ENCODE peak calls at places on chromosome 7, in four cellular contexts. G, E, J and X are unnamed samples. For H3K27me3 and H3K36me3, the result is how much of the 10 kb centered on the place peaks cover.

GRCh38 chr7:128713794-128714193 is 25.4 kb upstream of the CALU start:
- DNase-seq in G (no peak), J (no peak), E (peak), X (no peak)

GRCh38 chr7:116626886-116627285 is 45.1 kb upstream of the MET start:
- DNase-seq in J (peak), G (no peak), E (no peak), X (no peak)

GRCh38 chr7:1041471-1042160 is 2.7 kb upstream of the GPR146 start:
- DNase-seq in G (no peak), E (no peak), J (no peak), X (no peak)

GRCh38 chr7:150322833-150323681 is at the start of the genes ACTR3C and LRRC61:
- DNase-seq in G (no peak), J (peak), E (peak), X (no peak)

GRCh38 chr7:1914321-1914720 is 244.2 kb downstream of the ELFN1 start:
- DNase-seq in G (no peak), J (no peak), E (no peak), X (no peak)

GRCh38 chr7:229184-229964 is 37.0 kb downstream of the FAM20C start:
- DNase-seq in G (no peak), E (no peak), J (peak), X (peak)

GRCh38 chr7:107045195-107045960 is 873 bp downstream of the PRKAR2B start:
- DNase-seq in G (no peak), J (no peak), E (no peak), X (no peak)

GRCh38 chr7:157735826-157736225 is 399.0 kb downstream of the DNAJB6 start:
- DNase-seq in G (no peak), E (no peak), J (no peak), X (no peak)

GRCh38 chr7:134625571-134625970 is 21.1 kb upstream of the BPGM start:
- DNase-seq in G (no peak), E (peak), J (no peak), X (peak)

GRCh38 chr7:104552102-104552501 is 223.7 kb downstream of the LHFPL3 start:
- DNase-seq in G (peak), J (peak), E (peak), X (no peak)

GRCh38 chr7:16430133-16430532 is 8.8 kb upstream of the CRPPA start:
- DNase-seq in G (no peak), J (no peak), E (peak), X (no peak)

GRCh38 chr7:46139079-46139478 is 218.0 kb upstream of the IGFBP3 start:
- DNase-seq in J (no peak), E (peak), G (no peak), X (peak)

GRCh38 chr7:94450044-94450697 is 55.5 kb downstream of the COL1A2 start:
- DNase-seq in J (no peak), E (no peak), G (no peak), X (no peak)

GRCh38 chr7:8190121-8190895 is 71.7 kb downstream of the ICA1 start:
- DNase-seq in E (peak), G (no peak), J (peak), X (no peak)

GRCh38 chr7:2440608-2441245 is 35.5 kb downstream of the GRIFIN start:
- DNase-seq in J (no peak), G (no peak), E (peak), X (no peak)

GRCh38 chr7:152050547-152050971 is 25.1 kb downstream of the GALNT11 start:
- DNase-seq in E (no peak), G (no peak), J (no peak), X (no peak)

GRCh38 chr7:115476666-115477065 is 553.9 kb downstream of the TFEC start:
- DNase-seq in E (no peak), G (no peak), J (no peak), X (no peak)

GRCh38 chr7:111290982-111291381 is 200.1 kb downstream of the LRRN3 start:
- DNase-seq in J (no peak), E (no peak), G (no peak), X (no peak)

GRCh38 chr7:31126976-31127375 is 74.9 kb downstream of the ADCYAP1R1 start:
- DNase-seq in E (peak), J (no peak), G (no peak), X (no peak)

GRCh38 chr7:81162771-81163525 is 244.1 kb upstream of the SEMA3C start:
- DNase-seq in G (no peak), E (peak), J (no peak), X (no peak)

GRCh38 chr7:103075337-103075918 is 488 bp downstream of the ARMC10 start:
- DNase-seq in E (peak), G (peak), J (peak), X (no peak)

GRCh38 chr7:102258073-102258748 is 28.5 kb upstream of the SH2B2 start:
- DNase-seq in G (no peak), J (no peak), E (no peak), X (no peak)

GRCh38 chr7:152674860-152675760 is 831 bp downstream of the XRCC2 start:
- DNase-seq in G (no peak), E (peak), J (no peak), X (no peak)

GRCh38 chr7:30928254-30928872 is 16.7 kb downstream of the AQP1 start:
- DNase-seq in J (peak), G (peak), E (no peak), X (no peak)

GRCh38 chr7:76179686-76180085 is 22.0 kb upstream of the SRRM3 start:
- DNase-seq in J (no peak), G (no peak), E (no peak), X (no peak)

GRCh38 chr7:77439572-77439971 is 23.4 kb upstream of the GSAP start:
- DNase-seq in G (no peak), E (peak), J (peak), X (no peak)

GRCh38 chr7:102860351-102860811 is 52.4 kb upstream of the LRRC17 start:
- DNase-seq in J (no peak), E (peak), G (no peak), X (peak)

GRCh38 chr7:54888736-54889082 is 129.7 kb upstream of the SEC61G start:
- DNase-seq in G (no peak), E (no peak), J (no peak), X (no peak)

GRCh38 chr7:23570592-23571200 is 26.5 kb upstream of the CCDC126 start:
- DNase-seq in E (peak), G (peak), J (peak), X (peak)

GRCh38 chr7:26375604-26376207 is 84.0 kb downstream of the SNX10 start:
- DNase-seq in G (no peak), J (no peak), E (no peak), X (no peak)

GRCh38 chr7:99004781-99005500 is 126.6 kb downstream of the TRRAP start:
- DNase-seq in E (no peak), G (no peak), J (no peak), X (no peak)

GRCh38 chr7:152103066-152103465 is 77.6 kb downstream of the GALNT11 start:
- DNase-seq in G (no peak), E (no peak), J (no peak), X (no peak)

GRCh38 chr7:50213622-50214017 is 90.9 kb upstream of the IKZF1 start:
- DNase-seq in J (no peak), E (no peak), G (no peak), X (no peak)

GRCh38 chr7:143012001-143012400 is 14.9 kb downstream of the OR9A2 start:
- DNase-seq in G (no peak), J (no peak), E (no peak), X (no peak)

DNA sequence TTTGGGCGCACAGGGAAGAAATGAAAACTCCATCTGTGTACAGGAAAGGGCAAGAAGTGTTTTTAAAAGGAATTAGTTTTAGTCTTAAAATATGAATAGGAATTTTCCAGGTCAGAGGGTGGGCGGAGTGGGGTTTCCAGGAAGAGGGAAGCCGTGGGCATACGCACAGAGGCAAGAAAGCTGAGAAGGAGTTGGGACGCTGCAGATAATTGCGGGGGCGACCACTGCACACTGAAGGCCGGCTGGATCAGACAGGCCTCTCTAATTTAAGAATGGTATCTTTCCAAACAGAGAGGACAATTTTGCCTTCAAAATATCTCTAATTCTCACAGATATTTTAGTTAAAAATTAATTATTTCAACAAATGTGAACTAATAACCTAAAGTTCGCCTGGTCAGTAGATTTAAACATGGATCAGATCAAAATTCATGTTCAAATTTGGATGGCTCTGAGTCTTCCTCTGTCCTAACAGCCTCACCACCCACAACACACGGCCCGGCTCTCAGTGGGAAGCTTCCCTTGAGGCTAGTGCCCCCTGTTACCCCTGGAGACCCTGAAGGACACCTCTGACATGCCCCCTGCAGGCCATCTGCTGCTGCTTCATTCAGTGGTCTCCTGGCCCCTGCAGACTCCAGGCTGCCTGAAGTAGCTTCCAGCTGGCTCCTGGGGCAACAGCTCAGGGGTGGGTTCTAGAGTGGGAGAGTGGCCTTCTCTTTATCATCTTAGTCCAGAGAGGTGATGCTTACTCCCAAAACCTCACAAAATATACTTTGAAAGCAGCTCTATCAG is 189.3 kb upstream of the INHBA start:
- DNase-seq in E (no peak), J (no peak), G (peak), X (no peak)
- TF ChIP-seq CTCF in E (peak), J (no peak), G (peak), X (no peak)

DNA sequence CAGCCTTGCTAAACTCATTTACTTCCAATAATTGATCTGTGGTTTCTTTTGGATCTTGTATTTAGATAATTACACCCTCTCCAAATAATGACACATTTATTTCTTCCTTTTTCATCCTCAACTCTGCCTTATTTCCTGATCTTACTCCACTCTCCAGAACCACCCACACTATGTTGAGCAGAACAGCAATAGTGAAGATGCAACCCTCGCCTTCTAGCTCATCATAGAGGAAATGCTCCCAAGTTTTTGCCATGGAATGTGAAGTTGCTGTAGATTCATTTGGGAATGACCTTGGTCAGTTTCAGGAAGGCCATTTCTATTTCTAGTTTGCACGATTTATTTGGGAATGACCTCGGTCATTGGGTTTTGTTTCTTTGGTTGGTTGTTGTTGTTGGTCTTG is 314.0 kb downstream of the PAXIP1 start:
- DNase-seq in G (no peak), E (no peak), J (no peak), X (no peak)
- H3K27me3 ChIP-seq in G (under half), E (under half), J (under half), X (under half)

GRCh38 chr7:73454424-73454823 is 20.8 kb downstream of the FZD9 start:
- DNase-seq in E (no peak), J (no peak), G (no peak), X (no peak)
- H3K36me3 ChIP-seq in E (half or more), J (under half), G (under half), X (under half)

DNA sequence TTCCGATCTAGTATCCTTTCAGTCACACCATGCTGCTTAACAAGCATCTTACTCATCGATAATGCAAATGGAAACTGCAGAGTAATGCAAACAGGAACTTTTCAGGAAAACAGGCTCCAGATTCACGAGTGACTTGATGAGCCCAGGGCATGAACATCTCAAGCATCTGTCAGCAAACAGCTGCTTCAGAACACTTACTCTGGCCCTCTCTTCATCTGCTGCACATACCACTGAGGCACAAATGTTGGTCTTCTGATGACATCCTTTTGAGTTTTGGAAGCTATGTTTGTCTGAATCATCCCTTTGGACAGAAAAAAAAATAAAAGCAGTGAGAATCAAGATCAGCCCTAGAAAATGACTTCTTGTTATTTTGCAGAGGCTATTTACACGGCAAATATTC is 25.0 kb upstream of the ZC3HAV1L start:
- DNase-seq in E (no peak), J (no peak), G (no peak), X (no peak)
- TF ChIP-seq CTCF in E (no peak), J (no peak), G (no peak), X (no peak)

GRCh38 chr7:129785457-129786178 is 167.1 kb downstream of the UBE2H start:
- DNase-seq in G (no peak), J (no peak), E (no peak), X (no peak)
- H3K27me3 ChIP-seq in G (half or more), J (half or more), E (under half), X (under half)

DNA sequence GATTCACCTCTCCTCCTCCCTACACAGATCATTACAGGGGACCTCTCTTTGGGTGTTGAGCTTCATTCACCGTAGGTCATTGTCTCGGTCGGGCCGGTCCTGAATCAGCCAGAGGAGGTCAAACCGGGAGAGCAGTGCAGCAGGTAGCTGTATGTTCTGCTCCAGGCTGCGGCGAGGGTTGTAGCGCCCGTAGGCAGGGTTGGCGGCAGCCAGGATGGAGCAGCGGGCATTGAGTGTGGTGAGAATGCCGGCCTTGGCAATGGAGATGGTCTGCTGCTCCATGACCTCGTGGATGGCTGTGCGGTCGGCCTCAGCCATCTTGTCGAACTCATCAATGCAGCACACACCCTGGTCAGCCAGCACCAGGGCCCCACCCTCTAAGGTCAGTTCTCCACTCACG is 5.5 kb downstream of the MCM7 start:
- DNase-seq in G (no peak), E (no peak), J (no peak), X (no peak)
- H3K36me3 ChIP-seq in G (half or more), E (half or more), J (under half), X (half or more)

GRCh38 chr7:14717711-14718304 is 184.7 kb downstream of the DGKB start:
- DNase-seq in G (no peak), E (peak), J (no peak), X (no peak)
- TF ChIP-seq CTCF in G (peak), E (peak), J (peak), X (peak)